ENCODE peak calls at places on chromosomes 2 and 18, in four cellular contexts. One of them, this sample, is unnamed.

GRCh38 chr18:50128506-50129271 is 66.3 kb downstream of the MYO5B start:
- DNase-seq in stimulated activated CD4-positive, alpha-beta T cell treated with anti-CD3 and anti-CD28 coated beads, Interleukin-2, amount 100 ng/mL, for 48 hours: no peak
- DNase-seq in heart left ventricle: no peak
- DNase-seq in A549: no peak
- DNase-seq in this sample: no peak

GRCh38 chr18:6294119-6294784 is 120.5 kb downstream of the L3MBTL4 start:
- DNase-seq in stimulated activated CD4-positive, alpha-beta T cell treated with anti-CD3 and anti-CD28 coated beads, Interleukin-2, amount 100 ng/mL, for 48 hours: no peak
- DNase-seq in heart left ventricle: peak; percentile 49
- DNase-seq in A549: no peak
- DNase-seq in this sample: no peak

GRCh38 chr2:128323501-128323931 is 4.8 kb upstream of the HS6ST1 start:
- DNase-seq in stimulated activated CD4-positive, alpha-beta T cell treated with anti-CD3 and anti-CD28 coated beads, Interleukin-2, amount 100 ng/mL, for 48 hours: no peak
- DNase-seq in heart left ventricle: no peak
- DNase-seq in A549: no peak
- DNase-seq in this sample: no peak

GRCh38 chr18:13455470-13455869 is 236.9 kb downstream of the LDLRAD4 start:
- DNase-seq in stimulated activated CD4-positive, alpha-beta T cell treated with anti-CD3 and anti-CD28 coated beads, Interleukin-2, amount 100 ng/mL, for 48 hours: no peak
- DNase-seq in heart left ventricle: no peak
- DNase-seq in A549: no peak
- DNase-seq in this sample: no peak

GRCh38 chr18:11976882-11977281 is 4.4 kb upstream of the IMPA2 start:
- DNase-seq in stimulated activated CD4-positive, alpha-beta T cell treated with anti-CD3 and anti-CD28 coated beads, Interleukin-2, amount 100 ng/mL, for 48 hours: no peak
- DNase-seq in heart left ventricle: no peak
- DNase-seq in A549: peak; percentile 45
- DNase-seq in this sample: no peak

GRCh38 chr2:240387669-240388358 is 47.6 kb upstream of the GPC1 start:
- DNase-seq in stimulated activated CD4-positive, alpha-beta T cell treated with anti-CD3 and anti-CD28 coated beads, Interleukin-2, amount 100 ng/mL, for 48 hours: no peak
- DNase-seq in heart left ventricle: peak; percentile 75
- DNase-seq in A549: peak; percentile 96
- DNase-seq in this sample: peak; percentile 76

GRCh38 chr2:231917280-231918088 is 8.7 kb downstream of the NPPC start:
- DNase-seq in stimulated activated CD4-positive, alpha-beta T cell treated with anti-CD3 and anti-CD28 coated beads, Interleukin-2, amount 100 ng/mL, for 48 hours: no peak
- DNase-seq in heart left ventricle: peak; percentile 56
- DNase-seq in A549: no peak
- DNase-seq in this sample: no peak

GRCh38 chr18:40037386-40037785 is 1917.6 kb upstream of the PIK3C3 start:
- DNase-seq in stimulated activated CD4-positive, alpha-beta T cell treated with anti-CD3 and anti-CD28 coated beads, Interleukin-2, amount 100 ng/mL, for 48 hours: no peak
- DNase-seq in heart left ventricle: no peak
- DNase-seq in A549: no peak
- DNase-seq in this sample: no peak

GRCh38 chr2:2639251-2640139 is 308.4 kb upstream of the MYT1L start:
- DNase-seq in stimulated activated CD4-positive, alpha-beta T cell treated with anti-CD3 and anti-CD28 coated beads, Interleukin-2, amount 100 ng/mL, for 48 hours: no peak
- DNase-seq in heart left ventricle: no peak
- DNase-seq in A549: no peak
- DNase-seq in this sample: no peak